ENCODE peak calls at places on chromosomes 4 and X, in seven cellular contexts. X is mucosa of descending colon, H is Peyer's patch, L is GM23338, O is keratinocyte, P is stomach, W is lower lobe of right lung. I is an unnamed sample. For H3K4me1, the result is how much of the 10 kb centered on the place peaks cover.

GRCh38 chr4:164012396-164013027 is 518.0 kb downstream of the TMA16 start:
- DNase-seq in X (no peak), H (no peak), L (peak), O (no peak), P (peak), W (no peak), I (peak)

GRCh38 chrX:105694839-105695238 is 127.5 kb upstream of the NRK start:
- DNase-seq in X (no peak), H (no peak), L (no peak), O (no peak), P (no peak), W (no peak), I (no peak)

GRCh38 chr4:26192921-26193894 is 127.6 kb upstream of the RBPJ start:
- DNase-seq in X (no peak), H (no peak), L (no peak), O (no peak), P (no peak), W (no peak), I (no peak)

GRCh38 chrX:63283331-63283730 is 67.8 kb downstream of the SPIN4 start:
- DNase-seq in X (no peak), H (no peak), L (no peak), O (no peak), P (no peak), W (no peak), I (no peak)

GRCh38 chrX:56289449-56289848 is 57.3 kb downstream of the KLF8 start:
- DNase-seq in X (no peak), H (no peak), L (no peak), O (no peak), P (no peak), W (no peak), I (no peak)

GRCh38 chr4:166957451-166957850 is 276.8 kb downstream of the SPOCK3 start:
- DNase-seq in X (no peak), H (no peak), L (no peak), O (no peak), P (no peak), W (no peak), I (no peak)

GRCh38 chr4:25861422-25861926 is 1.3 kb downstream of the SEL1L3 start:
- DNase-seq in X (no peak), H (no peak), L (no peak), O (no peak), P (no peak), W (no peak), I (no peak)

GRCh38 chr4:7068279-7068842 is 497 bp upstream of the GRPEL1 start:
- DNase-seq in X (no peak), H (no peak), L (no peak), O (no peak), P (no peak), W (no peak), I (no peak)

GRCh38 chr4:114396808-114397207 is 201.8 kb upstream of the UGT8 start:
- DNase-seq in X (no peak), H (no peak), L (no peak), O (no peak), P (no peak), W (no peak), I (no peak)

GRCh38 chrX:38939067-38939466 is 137.8 kb downstream of the MID1IP1 start:
- DNase-seq in X (no peak), H (no peak), L (no peak), O (no peak), P (no peak), W (no peak), I (no peak)

GRCh38 chr4:1990348-1990645 is 18.5 kb downstream of the NELFA start:
- DNase-seq in X (no peak), H (no peak), L (no peak), O (no peak), P (no peak), W (no peak), I (no peak)

GRCh38 chrX:77937291-77937690 is 26.8 kb downstream of the ATP7A start:
- DNase-seq in X (no peak), H (no peak), L (no peak), O (no peak), P (no peak), W (no peak), I (no peak)

GRCh38 chr4:44583393-44583792 is 68.0 kb downstream of the YIPF7 start:
- DNase-seq in X (no peak), H (no peak), L (peak), O (no peak), P (no peak), W (no peak), I (no peak)

GRCh38 chrX:67437821-67438220 is 106.0 kb upstream of the AR start:
- DNase-seq in X (no peak), H (no peak), L (no peak), O (no peak), P (no peak), W (no peak), I (no peak)

GRCh38 chr4:47031011-47031678 is at the start of gene GABRB1:
- DNase-seq in X (peak), H (no peak), L (peak), O (no peak), P (peak), W (peak), I (peak)

GRCh38 chrX:10833299-10834169 is 213.1 kb upstream of the MID1 start:
- DNase-seq in X (peak), H (no peak), L (peak), O (no peak), P (peak), W (peak), I (peak)

GRCh38 chrX:56623316-56623715 is 59.9 kb downstream of the UBQLN2 start:
- DNase-seq in X (no peak), H (no peak), L (no peak), O (no peak), P (no peak), W (no peak), I (no peak)

GRCh38 chr4:185797018-185797417 is 15.0 kb downstream of the SORBS2 start:
- DNase-seq in X (no peak), H (no peak), L (no peak), O (no peak), P (no peak), W (no peak), I (no peak)

GRCh38 chr4:185792384-185793146 is 19.4 kb downstream of the SORBS2 start:
- DNase-seq in X (no peak), H (no peak), L (no peak), O (no peak), P (no peak), W (no peak), I (no peak)

GRCh38 chr4:185793716-185794115 is 18.3 kb downstream of the SORBS2 start:
- DNase-seq in X (no peak), H (no peak), L (no peak), O (no peak), P (no peak), W (no peak), I (no peak)

GRCh38 chr4:185796176-185796575 is 15.8 kb downstream of the SORBS2 start:
- DNase-seq in X (no peak), H (no peak), L (no peak), O (no peak), P (no peak), W (no peak), I (no peak)

DNA sequence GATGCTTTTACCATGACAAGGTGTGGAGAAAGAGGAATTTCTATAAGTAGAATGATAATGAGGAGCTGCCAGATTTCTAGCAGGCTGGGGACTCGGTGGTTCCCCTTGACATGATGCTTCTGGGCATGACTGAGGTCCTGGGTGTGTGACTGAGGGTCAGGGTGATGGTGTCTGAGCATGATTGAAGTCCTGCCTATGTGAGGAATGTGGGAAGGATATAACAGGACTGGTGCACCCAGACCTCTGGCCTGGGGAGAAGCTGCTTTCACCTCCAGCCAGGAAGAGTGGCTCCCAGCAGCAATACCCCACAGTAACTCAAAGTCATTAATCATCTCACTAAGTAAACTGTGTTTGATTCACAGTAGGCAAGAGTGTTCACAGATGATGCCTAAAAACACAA is 17.4 kb downstream of the SORBS2 start:
- DNase-seq in X (no peak), H (no peak), L (no peak), O (no peak), P (no peak), W (no peak), I (no peak)
- H3K4me1 ChIP-seq in X (under half), H (under half), L (under half), O (under half), P (under half), W (under half), I (under half)

GRCh38 chr4:40205259-40206198 is 8.7 kb downstream of the RHOH start:
- DNase-seq in X (no peak), H (no peak), L (no peak), O (no peak), P (no peak), W (no peak), I (no peak)
- H3K4me3 ChIP-seq in X (no peak), H (peak), L (no peak), O (no peak), P (no peak), W (peak), I (no peak)

DNA sequence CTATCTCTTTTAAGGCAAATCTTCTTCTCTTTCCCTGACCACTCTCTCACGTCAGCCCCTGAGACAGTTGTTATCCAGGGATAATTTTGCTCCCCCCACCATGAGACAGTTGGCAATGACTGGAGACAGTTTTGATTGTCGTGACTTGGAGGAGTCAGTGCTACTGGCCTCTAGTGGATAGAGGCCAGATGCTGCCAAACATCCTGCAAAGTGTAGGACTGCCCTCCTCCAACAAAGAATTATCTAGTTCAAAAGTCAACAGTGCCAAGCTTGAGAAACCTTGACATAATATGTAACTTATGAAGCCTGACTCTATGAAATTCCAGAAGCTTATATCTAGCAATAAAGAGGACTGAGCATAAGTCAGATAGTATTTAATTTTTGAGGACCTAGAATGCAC is 502.1 kb upstream of the IGFBP7 start:
- DNase-seq in X (no peak), H (no peak), L (no peak), O (no peak), P (no peak), W (no peak), I (peak)
- TF ChIP-seq CTCF in X (no peak), H (no peak), L (peak), O (no peak), P (no peak), W (no peak), I (no peak)

GRCh38 chrX:19964017-19964710 is 26.7 kb downstream of the BCLAF3 start:
- DNase-seq in X (no peak), H (no peak), L (no peak), O (no peak), P (no peak), W (no peak), I (no peak)
- H3K4me1 ChIP-seq in X (under half), H (under half), L (under half), O (under half), P (under half), W (under half), I (under half)

GRCh38 chr4:184818216-184818564 is 7.6 kb downstream of the ACSL1 start:
- DNase-seq in X (no peak), H (peak), L (no peak), O (no peak), P (no peak), W (no peak), I (no peak)
- H3K4me3 ChIP-seq in X (no peak), H (no peak), L (no peak), O (no peak), P (no peak), W (no peak), I (no peak)

GRCh38 chr4:142265536-142265935 is 580.6 kb downstream of the INPP4B start:
- DNase-seq in X (no peak), H (no peak), L (no peak), O (no peak), P (no peak), W (no peak), I (no peak)
- TF ChIP-seq CTCF in X (no peak), H (no peak), L (no peak), O (no peak), P (no peak), W (no peak), I (no peak)

GRCh38 chr4:76197001-76197743 is 16.5 kb downstream of the SCARB2 start:
- DNase-seq in X (no peak), H (no peak), L (no peak), O (no peak), P (no peak), W (no peak), I (no peak)

GRCh38 chr4:76200771-76201224 is 12.8 kb downstream of the SCARB2 start:
- DNase-seq in X (no peak), H (no peak), L (no peak), O (no peak), P (no peak), W (peak), I (peak)

GRCh38 chr4:76199664-76200211 is 13.9 kb downstream of the SCARB2 start:
- DNase-seq in X (peak), H (peak), L (peak), O (no peak), P (peak), W (no peak), I (no peak)

GRCh38 chr4:76197971-76198410 is 15.6 kb downstream of the SCARB2 start:
- DNase-seq in X (peak), H (peak), L (no peak), O (no peak), P (no peak), W (peak), I (no peak)

DNA sequence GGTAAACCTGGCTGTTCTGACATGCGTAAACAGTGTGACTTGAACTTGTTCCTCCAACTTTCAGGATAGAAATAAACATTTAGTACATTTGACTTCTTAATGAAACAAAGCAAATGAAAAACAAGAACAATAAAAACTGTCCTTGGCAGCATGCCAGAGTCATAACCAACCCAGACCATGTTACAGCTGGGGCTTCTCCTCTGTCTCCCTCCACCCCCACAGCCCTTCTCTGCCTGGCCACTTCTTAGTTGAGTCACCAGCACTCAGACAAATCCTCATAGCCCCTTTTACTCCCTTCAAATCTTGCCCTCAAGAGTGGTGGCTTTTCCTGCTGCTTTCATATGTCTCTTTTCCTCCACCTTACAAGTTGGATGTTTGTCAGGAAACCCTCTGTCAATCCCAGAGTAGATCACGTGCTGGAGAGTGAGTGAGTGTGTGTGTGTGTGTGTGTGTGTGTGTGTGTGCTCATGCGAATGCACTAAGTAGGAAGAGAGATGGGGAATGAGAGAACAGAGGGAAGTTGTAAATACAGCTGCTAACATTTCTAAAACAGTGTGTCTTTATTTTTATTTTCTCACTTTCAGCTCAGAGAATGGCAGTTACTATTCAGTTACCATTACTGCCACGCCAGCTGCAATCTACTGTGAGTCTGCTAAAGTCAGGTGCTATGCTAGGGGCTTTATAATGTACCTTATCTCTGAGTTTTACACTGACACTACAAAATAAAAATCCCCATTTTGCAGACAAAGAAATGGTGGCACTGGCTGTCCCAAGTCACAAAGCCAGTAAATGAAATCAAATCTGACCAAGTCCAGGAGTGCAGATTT is 15.0 kb downstream of the SCARB2 start:
- DNase-seq in X (peak), H (peak), L (peak), O (no peak), P (peak), W (peak), I (no peak)
- H3K4me1 ChIP-seq in X (under half), H (under half), L (under half), O (under half), P (half or more), W (half or more), I (under half)

GRCh38 chrX:131792789-131793462 is 230.2 kb upstream of the STK26 start:
- DNase-seq in X (peak), H (peak), L (no peak), O (peak), P (peak), W (no peak), I (no peak)
- H3K4me3 ChIP-seq in X (no peak), H (peak), L (no peak), O (peak), P (peak), W (no peak), I (no peak)

DNA sequence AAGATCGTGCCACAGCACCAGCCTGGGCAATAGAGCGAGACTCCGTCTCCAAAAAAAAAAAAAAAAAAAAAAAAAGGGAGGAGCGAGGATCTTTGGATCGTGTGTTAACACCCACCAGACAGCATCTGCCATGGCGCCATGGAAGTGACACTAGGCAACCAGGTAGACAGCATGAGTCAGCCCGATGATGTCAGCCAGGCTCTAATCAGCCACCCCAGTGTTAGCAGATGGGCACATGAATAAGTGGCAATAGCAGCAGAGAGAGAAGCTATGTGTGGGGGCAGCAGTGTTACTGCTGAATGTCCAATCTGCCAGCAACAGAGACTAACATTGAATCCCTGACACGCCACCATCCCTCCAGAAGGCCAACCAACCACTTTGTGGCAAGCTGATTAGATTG is 6.6 kb downstream of the SYN1 start:
- DNase-seq in X (no peak), H (no peak), L (no peak), O (no peak), P (no peak), W (no peak), I (no peak)
- TF ChIP-seq CTCF in X (no peak), H (no peak), L (no peak), O (no peak), P (no peak), W (no peak), I (no peak)

GRCh38 chrX:40153335-40154221 is 55.8 kb upstream of the BCOR start:
- DNase-seq in X (peak), H (peak), L (peak), O (no peak), P (peak), W (peak), I (peak)

GRCh38 chrX:40152173-40152705 is 54.5 kb upstream of the BCOR start:
- DNase-seq in X (peak), H (no peak), L (peak), O (no peak), P (peak), W (peak), I (no peak)

GRCh38 chrX:40151211-40152172 is 53.7 kb upstream of the BCOR start:
- DNase-seq in X (no peak), H (no peak), L (peak), O (no peak), P (peak), W (peak), I (no peak)

GRCh38 chrX:40154229-40154852 is 56.6 kb upstream of the BCOR start:
- DNase-seq in X (no peak), H (no peak), L (peak), O (no peak), P (no peak), W (no peak), I (peak)

GRCh38 chrX:40152706-40153334 is 55.1 kb upstream of the BCOR start:
- DNase-seq in X (peak), H (no peak), L (peak), O (no peak), P (peak), W (peak), I (no peak)
- H3K4me1 ChIP-seq in X (under half), H (under half), L (under half), O (under half), P (half or more), W (under half), I (under half)